ENCODE peak calls at places on chromosomes 7 and 10, in seven cellular contexts. B is fibroblast of the aortic adventitia, T is left ventricle myocardium inferior, L is epithelial cell of esophagus, Y is AG04450, Z is MG63, J is GM23338. W is an unnamed sample.

GRCh38 chr10:114157912-114158311 is 16.1 kb downstream of the CCDC186 start:
- DNase-seq in T (no peak), B (no peak), L (no peak), Y (no peak), J (peak), Z (no peak), W (no peak)

GRCh38 chr7:94375167-94375566 is 19.5 kb upstream of the COL1A2 start:
- DNase-seq in J (peak), T (peak), L (peak), B (peak), Z (peak), Y (peak), W (peak)

GRCh38 chr10:79326361-79327089 is 20.7 kb upstream of the PPIF start:
- DNase-seq in Y (no peak), J (no peak), Z (no peak), B (no peak), L (no peak), T (no peak), W (no peak)

GRCh38 chr7:135407884-135408283 is 102.0 kb downstream of the CNOT4 start:
- DNase-seq in Z (no peak), B (no peak), Y (no peak), T (no peak), L (no peak), J (no peak), W (no peak)

GRCh38 chr10:87579563-87579962 is 74.9 kb downstream of the MINPP1 start:
- DNase-seq in Z (peak), L (no peak), B (peak), J (no peak), T (no peak), Y (no peak), W (no peak)

GRCh38 chr7:159098795-159099194 is 45.9 kb downstream of the VIPR2 start:
- DNase-seq in T (no peak), B (no peak), Z (no peak), J (no peak), L (no peak), Y (no peak), W (peak)

GRCh38 chr7:134780166-134780853 is 876 bp downstream of the CALD1 start:
- DNase-seq in T (no peak), B (peak), J (no peak), Y (no peak), Z (no peak), L (no peak), W (no peak)

GRCh38 chr10:70144372-70145110 is 2.0 kb downstream of the TYSND1 start:
- DNase-seq in T (no peak), B (no peak), J (no peak), L (no peak), Z (no peak), Y (no peak), W (no peak)

GRCh38 chr10:8071006-8071405 is 16.5 kb downstream of the GATA3 start:
- DNase-seq in Y (no peak), B (no peak), L (peak), T (no peak), J (no peak), Z (no peak), W (no peak)

GRCh38 chr10:114550756-114551290 is 107.3 kb downstream of the ABLIM1 start:
- DNase-seq in Z (no peak), T (no peak), J (peak), B (peak), Y (no peak), L (peak), W (no peak)

GRCh38 chr7:75762350-75762917 is 9.6 kb downstream of the CCL26 start:
- DNase-seq in L (peak), J (peak), B (peak), Y (peak), T (no peak), Z (no peak), W (peak)

GRCh38 chr7:155490697-155491628 is 33.0 kb downstream of the EN2 start:
- DNase-seq in J (peak), L (no peak), Z (no peak), T (peak), Y (no peak), B (peak), W (peak)

GRCh38 chr10:77073066-77073960 is 564.3 kb downstream of the KCNMA1 start:
- DNase-seq in Y (no peak), T (peak), B (peak), Z (no peak), L (peak), J (no peak), W (no peak)

GRCh38 chr10:110672580-110672919 is 28.4 kb downstream of the RBM20 start:
- DNase-seq in Y (no peak), Z (no peak), J (no peak), B (no peak), T (no peak), L (no peak), W (no peak)

GRCh38 chr7:152735443-152736004 is 24.0 kb upstream of the ACTR3B start:
- DNase-seq in T (no peak), Z (no peak), J (no peak), B (no peak), Y (no peak), L (no peak), W (peak)

GRCh38 chr7:57449904-57450303 is at the start of gene ZNF716:
- DNase-seq in L (no peak), J (no peak), B (no peak), Z (no peak), T (no peak), Y (no peak), W (no peak)

GRCh38 chr7:132542895-132543294 is 33.4 kb downstream of the PLXNA4 start:
- DNase-seq in Y (no peak), T (no peak), J (no peak), Z (no peak), B (peak), L (no peak), W (no peak)

GRCh38 chr10:132293416-132294195 is 14.1 kb downstream of the STK32C start:
- DNase-seq in Y (no peak), J (no peak), B (no peak), Z (no peak), T (peak), L (no peak), W (peak)

GRCh38 chr7:126856691-126857291 is 395.9 kb downstream of the GRM8 start:
- DNase-seq in T (no peak), L (peak), J (peak), Y (no peak), Z (no peak), B (no peak), W (peak)

GRCh38 chr7:148883233-148884048 is 650 bp downstream of the EZH2 start:
- DNase-seq in Z (peak), Y (no peak), T (peak), L (no peak), B (no peak), J (peak), W (peak)

GRCh38 chr10:50033481-50033880 is 34.3 kb upstream of the WASHC2A start:
- DNase-seq in L (no peak), T (no peak), Y (peak), B (peak), Z (no peak), J (no peak), W (no peak)

GRCh38 chr10:8969853-8970252 is 915.4 kb downstream of the GATA3 start:
- DNase-seq in Y (no peak), L (peak), B (no peak), J (no peak), Z (no peak), T (no peak), W (no peak)

GRCh38 chr10:132715791-132716680 is 69.9 kb downstream of the NKX6-2 start:
- DNase-seq in B (no peak), Y (no peak), J (no peak), Z (no peak), T (peak), L (no peak), W (no peak)

GRCh38 chr7:85074016-85074415 is 112.8 kb downstream of the SEMA3D start:
- DNase-seq in J (no peak), L (no peak), Z (no peak), B (no peak), T (no peak), Y (no peak), W (no peak)

GRCh38 chr7:47602272-47603004 is 20.5 kb upstream of the TNS3 start:
- DNase-seq in Y (no peak), J (no peak), Z (no peak), T (no peak), B (no peak), L (peak), W (peak)

GRCh38 chr7:44059219-44060090 is 5.9 kb downstream of the PGAM2 start:
- DNase-seq in Y (no peak), T (peak), J (no peak), B (no peak), Z (no peak), L (no peak), W (peak)

DNA sequence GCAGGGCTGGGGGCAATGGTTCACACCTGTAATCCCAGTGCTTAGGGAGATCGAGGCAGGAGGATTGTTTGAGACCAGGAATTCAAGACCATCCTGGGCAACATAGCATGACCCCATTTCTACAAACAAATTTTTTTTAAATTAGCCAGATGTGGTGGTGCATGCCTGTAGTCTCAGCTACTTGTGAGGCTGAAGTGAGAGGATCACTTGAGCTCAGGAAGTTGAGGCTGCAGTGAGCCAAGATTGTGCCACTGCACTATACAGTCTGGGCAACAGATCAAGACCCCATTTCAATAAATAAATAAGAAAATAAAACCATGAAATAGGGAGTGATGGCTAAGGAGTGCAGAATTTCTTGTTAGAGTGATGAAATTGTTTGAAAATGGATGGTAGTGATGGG is 8.9 kb downstream of the GRID2IP start:
- DNase-seq in L (no peak), T (no peak), J (no peak), B (no peak), Y (no peak), Z (no peak), W (no peak)
- H3K4me3 ChIP-seq in L (no peak), T (no peak), J (no peak), B (no peak), Y (no peak), Z (no peak), W (no peak)

GRCh38 chr10:16227674-16228073 is 209.1 kb upstream of the PTER start:
- DNase-seq in Y (no peak), L (no peak), Z (no peak), J (no peak), B (no peak), T (no peak), W (no peak)
- H3K4me3 ChIP-seq in Y (no peak), L (no peak), Z (no peak), J (no peak), B (no peak), T (no peak), W (no peak)

DNA sequence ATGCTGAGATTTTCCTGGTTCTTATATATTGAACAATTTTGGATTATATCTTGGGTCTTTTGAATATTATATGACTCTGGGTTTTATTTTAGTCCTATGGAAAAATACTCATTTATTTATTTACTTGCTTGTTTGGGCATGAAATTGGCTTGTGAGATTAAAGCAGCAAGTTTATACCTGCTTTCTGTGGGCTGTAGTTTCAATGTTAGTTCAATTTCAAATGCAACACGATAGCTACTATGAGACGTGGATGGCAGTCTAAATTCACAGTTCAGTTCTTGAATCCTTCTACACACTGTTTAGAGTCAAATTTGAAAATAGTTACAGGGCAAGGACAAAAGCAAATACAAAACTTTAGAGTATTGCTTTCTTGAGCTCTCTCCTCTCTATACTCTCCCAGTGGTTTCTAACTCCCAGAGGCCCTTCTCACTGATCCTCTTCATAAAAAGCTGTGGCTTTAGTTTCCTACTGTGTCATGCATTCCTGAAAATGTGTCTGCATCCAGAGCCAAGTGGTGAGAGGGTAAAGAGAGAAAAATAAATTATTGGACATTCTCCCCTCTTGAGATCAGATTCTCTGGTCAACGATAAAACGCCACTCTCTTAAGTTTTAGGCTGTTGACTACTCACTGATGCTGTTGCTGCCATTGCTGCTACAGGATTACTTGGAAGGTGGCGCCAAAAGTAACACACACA is 34.4 kb downstream of the POLR1F start:
- DNase-seq in Y (no peak), J (peak), L (peak), T (no peak), B (no peak), Z (peak), W (no peak)
- H3K4me3 ChIP-seq in Y (no peak), J (no peak), L (no peak), T (no peak), B (no peak), Z (no peak), W (no peak)

DNA sequence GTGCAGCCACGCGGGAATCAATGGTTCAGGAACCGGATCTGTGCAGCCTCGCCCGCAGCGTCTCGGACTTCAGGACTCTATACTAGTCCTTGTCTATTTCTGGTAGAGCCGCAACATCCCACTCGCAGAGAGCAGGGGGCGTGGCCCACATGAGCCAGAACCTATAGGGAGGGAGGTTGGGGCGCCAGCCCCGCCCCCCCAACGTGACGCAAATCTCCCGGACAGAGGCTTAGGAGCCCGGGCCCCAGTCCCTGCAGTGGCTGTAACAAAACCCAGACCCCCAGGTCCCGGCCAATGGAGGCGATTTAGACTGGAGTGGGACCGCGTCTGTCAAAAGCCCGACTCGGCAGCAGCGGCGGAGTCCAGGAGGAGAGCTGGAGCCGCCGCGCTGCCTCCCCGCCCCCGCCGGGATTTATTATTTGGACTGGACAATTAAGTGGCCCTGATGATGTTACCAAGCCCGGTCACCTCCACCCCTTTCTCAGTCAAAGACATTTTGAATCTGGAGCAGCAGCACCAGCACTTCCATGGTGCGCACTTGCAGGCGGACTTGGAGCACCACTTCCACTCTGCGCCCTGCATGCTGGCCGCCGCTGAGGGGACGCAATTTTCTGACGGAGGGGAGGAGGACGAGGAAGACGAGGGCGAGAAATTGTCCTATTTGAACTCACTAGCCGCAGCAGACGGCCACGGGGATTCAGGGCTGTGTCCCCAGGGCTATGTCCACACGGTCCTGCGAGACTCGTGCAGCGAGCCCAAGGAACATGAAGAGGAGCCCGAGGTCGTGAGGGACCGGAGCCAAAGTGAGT is at the start of gene NKX2-3:
- DNase-seq in Z (peak), J (peak), T (peak), L (no peak), Y (no peak), B (no peak), W (peak)
- H3K4me3 ChIP-seq in Z (peak), J (peak), T (peak), L (no peak), Y (no peak), B (peak), W (no peak)

DNA sequence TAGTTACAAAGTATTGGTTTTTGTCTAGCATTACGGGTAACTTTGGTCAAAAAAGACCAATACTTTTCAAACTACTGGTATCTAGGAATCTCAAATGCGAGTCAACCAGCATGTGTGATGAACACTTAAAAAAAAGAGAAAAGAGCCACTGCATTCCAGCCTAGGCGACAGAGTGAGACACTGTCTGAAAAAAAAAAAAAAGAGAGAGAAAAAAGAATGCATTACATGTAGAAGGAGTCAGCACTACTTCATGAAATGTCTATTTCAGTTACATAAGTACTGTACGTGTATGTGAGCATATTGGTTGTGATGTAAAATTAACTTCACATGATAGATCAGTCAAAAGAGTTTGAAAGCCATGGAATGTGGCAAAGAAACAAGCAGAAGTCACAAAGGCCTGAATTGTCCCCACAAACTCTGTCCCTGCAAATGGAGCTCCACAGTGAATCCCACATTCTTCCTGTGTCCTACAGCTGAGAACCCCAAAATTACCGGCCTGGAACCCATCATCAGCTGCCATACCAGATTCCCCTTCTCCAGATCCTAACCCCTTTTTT is 1.6 kb downstream of the DENND11 start:
- DNase-seq in Y (no peak), J (no peak), Z (no peak), B (no peak), T (no peak), L (no peak), W (no peak)
- H3K4me3 ChIP-seq in Y (peak), J (peak), Z (no peak), B (peak), T (peak), L (no peak), W (no peak)

GRCh38 chr7:5396542-5396941 is 27.1 kb downstream of the TNRC18 start:
- DNase-seq in Z (peak), L (peak), J (no peak), T (no peak), Y (no peak), B (no peak), W (peak)
- H3K4me3 ChIP-seq in Z (peak), L (peak), J (no peak), T (peak), Y (peak), B (peak), W (no peak)

GRCh38 chr7:97735075-97735474 is 3.2 kb downstream of the TAC1 start:
- DNase-seq in B (no peak), Z (no peak), T (no peak), Y (no peak), L (no peak), J (no peak), W (no peak)

GRCh38 chr7:97731736-97732370 is at the start of gene TAC1:
- DNase-seq in T (no peak), Y (no peak), B (peak), J (peak), Z (no peak), L (peak), W (peak)

GRCh38 chr7:97732567-97733275 is 835 bp downstream of the TAC1 start:
- DNase-seq in T (no peak), J (peak), L (peak), B (peak), Z (no peak), Y (no peak), W (peak)

GRCh38 chr7:97734255-97734654 is 2.4 kb downstream of the TAC1 start:
- DNase-seq in B (no peak), Z (no peak), T (no peak), Y (no peak), L (no peak), J (no peak), W (no peak)

DNA sequence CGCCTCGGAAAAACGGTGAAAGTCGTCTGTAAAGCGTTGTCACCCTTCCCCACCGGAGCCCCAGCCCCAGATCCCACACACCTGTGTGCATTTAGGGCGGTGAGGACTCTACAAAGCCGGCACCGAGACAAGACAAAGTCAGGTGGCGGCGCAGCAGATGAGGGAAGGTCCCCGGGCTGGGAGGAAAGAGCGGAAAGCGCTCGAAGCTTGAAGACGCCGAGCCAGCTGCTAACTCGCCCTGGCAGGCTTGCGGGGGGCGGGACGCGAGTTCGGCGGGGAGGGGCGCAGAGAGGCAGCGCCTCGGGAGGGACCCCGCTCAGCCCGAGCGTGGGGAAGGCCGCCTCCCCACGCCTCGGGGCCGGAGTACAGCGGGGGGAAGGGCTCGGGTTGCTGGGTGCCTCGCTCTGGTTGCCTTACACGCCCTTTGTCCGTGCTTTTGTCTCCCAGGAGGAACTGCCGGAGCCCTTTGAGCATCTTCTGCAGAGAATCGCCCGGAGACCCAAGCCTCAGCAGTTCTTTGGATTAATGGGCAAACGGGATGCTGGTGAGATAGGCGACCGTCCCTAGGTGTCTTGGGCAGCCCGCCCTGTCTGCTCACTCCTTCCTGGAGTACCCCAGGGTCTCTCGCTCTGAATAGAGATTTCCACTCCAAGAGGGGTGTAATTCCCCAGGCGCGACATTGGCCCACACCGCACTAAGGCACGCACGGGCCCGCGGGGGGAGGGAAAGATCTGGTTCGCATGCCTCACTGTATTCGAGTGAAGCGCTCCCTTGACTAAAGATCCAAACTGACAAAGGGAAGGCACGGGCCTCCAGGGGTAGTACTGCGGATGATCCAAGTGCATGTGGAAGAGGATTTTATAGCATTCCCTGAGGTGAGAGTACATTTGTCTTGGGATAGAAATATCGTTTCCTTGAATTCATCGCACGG is 1.7 kb downstream of the TAC1 start:
- DNase-seq in J (peak), L (peak), T (no peak), B (no peak), Y (no peak), Z (no peak), W (peak)
- H3K4me3 ChIP-seq in J (peak), L (no peak), T (peak), B (no peak), Y (no peak), Z (no peak), W (peak)

DNA sequence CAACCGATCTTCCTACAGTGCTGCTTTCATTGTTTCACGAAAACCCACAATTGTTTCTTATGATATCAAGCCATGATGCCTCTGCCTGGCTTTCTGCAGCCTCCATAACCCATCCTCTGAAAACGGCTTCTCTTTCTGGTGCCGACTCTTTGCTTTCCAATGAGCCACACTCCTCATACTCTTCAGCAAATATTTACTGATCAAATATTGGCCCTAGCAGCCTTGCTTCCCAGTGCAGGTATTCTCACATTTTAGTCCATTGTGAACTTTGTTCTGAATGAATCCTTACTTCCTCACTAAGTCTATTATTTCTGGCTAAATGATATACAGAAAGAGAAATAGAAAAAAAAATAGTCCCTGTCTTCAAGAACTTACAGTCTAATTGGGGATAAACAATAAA is 35.5 kb downstream of the LAMB1 start:
- DNase-seq in Z (no peak), B (no peak), J (no peak), T (no peak), Y (no peak), L (no peak), W (no peak)
- H3K4me3 ChIP-seq in Z (no peak), B (no peak), J (no peak), T (no peak), Y (no peak), L (no peak), W (no peak)